ENCODE peak calls at places on chromosomes 11 and 22, in six cellular contexts. I is H1, F is NB4, K is A549, Q is WTC11, O is GM12878. A is an unnamed sample.

GRCh38 chr11:86043765-86044534 is 24.9 kb downstream of the PICALM start:
- DNase-seq in Q (no peak), F (no peak), I (no peak), O (no peak), K (no peak), A (no peak)

GRCh38 chr11:44564198-44564597 is 1.3 kb upstream of the CD82 start:
- DNase-seq in K (no peak), O (no peak), F (no peak), I (no peak), Q (no peak), A (no peak)

GRCh38 chr22:19579113-19579811 is 55.1 kb upstream of the CLDN5 start:
- DNase-seq in Q (no peak), F (peak), I (no peak), O (no peak), K (no peak), A (no peak)

GRCh38 chr11:43644626-43645299 is 35.8 kb upstream of the HSD17B12 start:
- DNase-seq in I (no peak), Q (no peak), K (no peak), F (peak), O (no peak), A (no peak)

GRCh38 chr11:130775306-130776043 is 140.8 kb downstream of the SNX19 start:
- DNase-seq in F (no peak), O (no peak), I (no peak), Q (no peak), K (no peak), A (no peak)

GRCh38 chr11:65215441-65216076 is 33.8 kb downstream of the CAPN1 start:
- DNase-seq in I (no peak), K (no peak), O (no peak), Q (no peak), F (peak), A (no peak)

GRCh38 chr11:70079691-70080090 is 1.6 kb downstream of the ANO1 start:
- DNase-seq in K (no peak), I (no peak), Q (no peak), F (no peak), O (no peak), A (no peak)

GRCh38 chr11:108926522-108927380 is 261.9 kb downstream of the DDX10 start:
- DNase-seq in F (no peak), Q (no peak), K (no peak), O (no peak), I (no peak), A (no peak)

GRCh38 chr22:37661160-37661924 is 2.8 kb downstream of the PDXP start:
- DNase-seq in O (no peak), F (peak), Q (no peak), I (no peak), K (no peak), A (peak)

GRCh38 chr11:104772806-104773241 is 125.4 kb downstream of the CASP12 start:
- DNase-seq in O (no peak), K (peak), I (no peak), F (no peak), Q (no peak), A (peak)

GRCh38 chr22:23609983-23610781 is 21.9 kb downstream of the DRICH1 start:
- DNase-seq in F (no peak), O (no peak), K (no peak), I (no peak), Q (no peak), A (peak)

GRCh38 chr22:37345863-37346514 is 63.7 kb downstream of the CYTH4 start:
- DNase-seq in K (no peak), F (no peak), O (no peak), I (no peak), Q (no peak), A (peak)

GRCh38 chr11:126194121-126194543 is 17.3 kb downstream of the RPUSD4 start:
- DNase-seq in F (peak), K (peak), Q (peak), I (peak), O (no peak), A (peak)
- TF ChIP-seq MAX in F (no peak), K (no peak), Q (no peak), I (no peak), O (no peak), A (no peak)

DNA sequence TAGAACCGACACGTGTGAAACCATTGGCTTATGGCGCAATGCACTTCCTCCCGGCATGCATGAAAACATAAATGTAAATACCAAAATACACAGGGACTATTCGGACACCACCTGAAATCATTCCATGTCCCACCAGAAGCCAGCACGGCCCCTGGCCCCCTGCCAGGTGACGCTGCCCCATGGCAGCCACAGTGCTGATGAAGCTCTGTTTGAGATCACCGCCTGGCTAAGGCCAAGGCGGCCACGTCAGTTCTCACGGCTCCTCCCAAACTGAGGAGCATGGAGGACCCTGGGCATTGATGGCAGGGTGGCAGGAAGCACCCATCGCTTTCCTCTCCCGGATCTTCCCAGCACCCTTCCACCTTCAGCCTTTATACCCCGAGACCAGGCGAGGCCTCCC is 89.5 kb downstream of the CDKN1C start:
- DNase-seq in K (no peak), O (no peak), F (no peak), I (peak), Q (peak), A (no peak)
- TF ChIP-seq MAX in K (no peak), O (no peak), F (no peak), I (no peak), Q (no peak), A (no peak)

GRCh38 chr11:8060146-8060719 is 20.8 kb upstream of the TUB start:
- DNase-seq in F (no peak), O (no peak), I (peak), K (no peak), Q (no peak), A (no peak)
- TF ChIP-seq MAX in F (no peak), O (no peak), I (no peak), K (no peak), Q (no peak), A (no peak)

GRCh38 chr11:33775832-33776231 is 1.5 kb upstream of the FBXO3 start:
- DNase-seq in K (no peak), O (peak), I (no peak), Q (no peak), F (no peak), A (no peak)

GRCh38 chr11:33772300-33772699 is 2.0 kb downstream of the FBXO3 start:
- DNase-seq in O (no peak), Q (no peak), I (no peak), K (no peak), F (no peak), A (no peak)

GRCh38 chr11:33775064-33775807 is 916 bp upstream of the FBXO3 start:
- DNase-seq in K (no peak), I (no peak), O (no peak), Q (no peak), F (no peak), A (no peak)

GRCh38 chr11:33774356-33775063 is at the start of gene FBXO3:
- DNase-seq in K (peak), F (peak), I (peak), O (no peak), Q (peak), A (peak)

DNA sequence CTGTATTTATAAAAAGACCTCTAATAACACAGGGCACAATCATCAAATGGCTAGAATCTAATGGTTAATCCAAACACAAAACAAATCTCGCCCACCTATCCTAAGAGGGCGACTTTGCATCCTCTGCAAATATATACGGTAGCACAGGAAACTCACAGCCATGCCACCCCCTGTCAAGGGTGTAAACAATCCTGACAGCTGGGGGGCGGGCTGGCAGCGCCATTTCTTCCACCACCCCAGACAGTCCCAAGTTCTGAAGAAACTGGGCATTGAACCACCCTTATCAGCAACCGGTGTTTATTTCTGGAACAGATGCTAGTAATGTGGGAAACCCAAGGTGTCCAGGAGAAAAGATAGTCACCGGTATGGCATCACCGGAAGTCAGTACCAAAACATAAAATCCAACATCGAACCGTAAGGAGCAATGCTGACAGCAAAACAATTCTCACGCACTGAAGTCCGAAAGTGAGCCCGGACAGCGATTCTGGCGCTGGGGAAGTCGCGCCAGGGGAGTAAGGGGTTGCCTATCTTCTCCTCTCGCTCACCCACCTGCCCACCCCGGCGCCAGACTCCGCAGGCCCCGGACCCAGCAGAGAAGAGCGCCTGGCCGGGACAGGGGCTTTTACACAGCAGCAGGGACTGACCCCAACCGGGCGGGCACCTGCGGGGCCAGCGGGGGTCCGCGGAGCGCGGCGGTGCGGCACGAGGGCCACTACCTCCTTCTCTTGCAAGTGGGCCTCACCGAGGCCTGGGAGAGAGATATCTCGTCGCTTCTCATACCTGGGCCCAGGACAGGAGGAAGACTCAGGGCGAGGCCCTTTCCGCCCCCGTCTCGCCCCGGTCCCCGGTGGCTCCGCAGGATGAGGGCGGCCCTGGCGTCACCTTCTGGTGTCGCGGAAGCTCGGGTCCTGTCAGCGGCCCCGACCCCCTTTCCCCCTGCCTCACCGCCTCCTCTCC is 643 bp downstream of the FBXO3 start:
- DNase-seq in F (no peak), Q (peak), I (peak), K (peak), O (no peak), A (peak)
- TF ChIP-seq MAX in F (peak), Q (no peak), I (peak), K (peak), O (no peak), A (peak)

GRCh38 chr11:128195057-128195751 is 392.2 kb downstream of the ETS1 start:
- DNase-seq in O (no peak), I (no peak), K (no peak), Q (no peak), F (peak), A (no peak)
- TF ChIP-seq MAX in O (no peak), I (no peak), K (no peak), Q (no peak), F (peak), A (no peak)

GRCh38 chr22:49907807-49908206 is 10.4 kb downstream of the ALG12 start:
- DNase-seq in K (no peak), O (no peak), F (no peak), Q (no peak), I (no peak), A (no peak)

GRCh38 chr22:49904040-49904369 is 14.2 kb downstream of the ALG12 start:
- DNase-seq in Q (no peak), I (no peak), O (no peak), F (no peak), K (no peak), A (no peak)

GRCh38 chr22:49905465-49905864 is 12.8 kb downstream of the ALG12 start:
- DNase-seq in K (no peak), O (no peak), F (no peak), I (no peak), Q (no peak), A (no peak)

GRCh38 chr22:49906799-49907290 is 11.4 kb downstream of the ALG12 start:
- DNase-seq in F (no peak), O (no peak), Q (no peak), K (no peak), I (no peak), A (no peak)

DNA sequence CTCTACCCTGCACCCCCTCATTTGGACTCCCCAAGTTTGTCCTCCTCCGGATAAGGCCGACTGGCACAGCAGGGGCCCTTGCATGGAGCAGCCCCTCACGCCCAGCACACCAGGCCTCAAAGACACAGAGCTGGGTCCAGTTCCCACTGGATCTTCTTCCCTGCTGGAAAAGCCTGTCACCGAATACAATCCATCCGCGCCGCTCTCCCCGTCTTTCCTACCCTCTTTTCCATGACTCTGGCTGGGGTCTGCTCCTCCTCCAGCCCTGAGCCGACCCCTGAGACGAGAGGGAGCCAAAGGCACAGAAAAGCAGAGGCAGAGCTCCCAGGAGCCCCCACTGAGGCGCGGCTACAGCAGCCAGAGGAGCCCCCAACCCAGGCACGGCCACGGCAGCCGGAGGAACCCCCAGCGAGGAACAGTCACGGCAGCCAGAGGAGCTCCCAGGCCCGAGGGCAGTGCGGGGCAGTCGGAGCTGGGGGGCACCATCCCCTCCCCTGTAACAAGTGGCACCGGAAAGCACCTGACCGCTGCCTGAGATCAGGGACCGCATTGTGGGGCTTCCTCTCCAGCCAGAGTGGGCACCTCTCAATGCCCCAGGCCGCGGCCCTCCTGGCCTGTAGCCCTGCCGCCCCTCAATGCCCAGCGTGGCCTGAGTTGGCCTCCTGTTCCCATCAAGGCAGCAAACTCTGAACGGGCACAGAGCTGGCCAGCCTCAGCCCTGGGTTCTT is 12.0 kb downstream of the ALG12 start:
- DNase-seq in O (no peak), Q (no peak), K (no peak), I (no peak), F (no peak), A (no peak)
- TF ChIP-seq MAX in O (no peak), Q (no peak), K (no peak), I (no peak), F (no peak), A (no peak)

DNA sequence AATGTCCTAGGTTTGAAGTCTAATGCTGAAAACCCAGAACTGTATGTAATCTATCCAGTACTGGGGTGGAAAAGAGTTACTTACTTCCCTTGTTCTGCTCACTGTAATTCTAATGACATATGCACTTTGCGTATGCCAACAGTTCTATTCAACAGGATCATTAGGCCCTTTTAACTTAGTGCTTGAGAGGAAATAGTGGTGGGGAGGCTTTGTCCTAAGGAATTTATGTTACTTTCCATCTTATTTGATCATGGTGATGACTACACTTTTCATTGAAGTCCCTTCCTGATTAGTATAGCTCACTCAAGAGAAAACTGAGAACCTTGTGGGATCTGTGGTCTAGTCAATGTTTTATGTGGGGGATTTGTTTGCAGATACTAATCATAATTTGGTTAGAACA is 348.2 kb downstream of the GUCY1A2 start:
- DNase-seq in F (no peak), O (no peak), Q (no peak), K (no peak), I (no peak), A (no peak)
- TF ChIP-seq MAX in F (no peak), O (no peak), Q (no peak), K (no peak), I (no peak), A (no peak)